ENCODE peak calls at places on chromosomes 11 and 22, in four cellular contexts. W is HepG2, G is WTC11, L is K562. J is an unnamed sample.

GRCh38 chr11:47550288-47551052 is 2.5 kb downstream of the CELF1 start:
- DNase-seq in L (no peak), G (no peak), W (no peak), J (no peak)

GRCh38 chr11:83818349-83818748 is 532.2 kb upstream of the CCDC90B start:
- DNase-seq in L (no peak), G (no peak), W (no peak), J (no peak)

GRCh38 chr11:117807482-117808272 is 10.7 kb upstream of the DSCAML1 start:
- DNase-seq in L (peak), G (peak), W (no peak), J (peak)

GRCh38 chr22:17896552-17896951 is 122.3 kb upstream of the BID start:
- DNase-seq in G (peak), W (no peak), L (peak), J (peak)

GRCh38 chr22:17228725-17229126 is 9.5 kb upstream of the ADA2 start:
- DNase-seq in G (no peak), W (peak), L (no peak), J (peak)

GRCh38 chr11:120224872-120225371 is 14.1 kb downstream of the OAF start:
- DNase-seq in W (no peak), G (no peak), L (no peak), J (no peak)

GRCh38 chr11:75762885-75763284 is 5.7 kb upstream of the DGAT2 start:
- DNase-seq in G (no peak), W (peak), L (no peak), J (peak)

GRCh38 chr22:39498368-39498767 is 3.7 kb upstream of the MIEF1 start:
- DNase-seq in G (no peak), W (no peak), L (no peak), J (no peak)

GRCh38 chr11:44190883-44191230 is 95.4 kb downstream of the EXT2 start:
- DNase-seq in G (no peak), W (no peak), L (no peak), J (no peak)

GRCh38 chr11:104979839-104980238 is 11.5 kb upstream of the CASP4 start:
- DNase-seq in L (no peak), G (no peak), W (no peak), J (no peak)

GRCh38 chr11:59829358-59829757 is 15.9 kb downstream of the CBLIF start:
- DNase-seq in L (no peak), G (no peak), W (no peak), J (no peak)

GRCh38 chr11:9850224-9850895 is 186.5 kb downstream of the SWAP70 start:
- DNase-seq in W (no peak), G (no peak), L (no peak), J (no peak)

GRCh38 chr22:29266564-29267461 is 968 bp downstream of the RHBDD3 start:
- DNase-seq in L (no peak), W (no peak), G (no peak), J (no peak)

GRCh38 chr11:70547386-70547785 is 149.1 kb downstream of the CTTN start:
- DNase-seq in G (no peak), W (no peak), L (no peak), J (no peak)

GRCh38 chr11:46380340-46381045 is 976 bp upstream of the MDK start:
- DNase-seq in W (peak), L (peak), G (peak), J (no peak)

GRCh38 chr11:66315921-66316811 is 678 bp downstream of the CD248 start:
- DNase-seq in G (no peak), W (no peak), L (no peak), J (no peak)

GRCh38 chr11:19394525-19395016 is 153.8 kb upstream of the E2F8 start:
- DNase-seq in L (no peak), G (no peak), W (no peak), J (no peak)

GRCh38 chr11:128506999-128507591 is 80.3 kb downstream of the ETS1 start:
- DNase-seq in G (no peak), L (no peak), W (no peak), J (peak)

GRCh38 chr11:26014456-26015115 is 317.3 kb upstream of the ANO3 start:
- DNase-seq in W (no peak), L (no peak), G (no peak), J (no peak)

GRCh38 chr11:67457453-67457852 is 2.3 kb downstream of the CABP4 start:
- DNase-seq in W (no peak), G (no peak), L (no peak), J (no peak)

GRCh38 chr11:113488931-113489351 is 13.7 kb upstream of the DRD2 start:
- DNase-seq in G (no peak), L (no peak), W (no peak), J (no peak)

GRCh38 chr11:111086058-111086457 is 159.5 kb upstream of the POU2AF2 start:
- DNase-seq in G (peak), W (peak), L (no peak), J (no peak)

DNA sequence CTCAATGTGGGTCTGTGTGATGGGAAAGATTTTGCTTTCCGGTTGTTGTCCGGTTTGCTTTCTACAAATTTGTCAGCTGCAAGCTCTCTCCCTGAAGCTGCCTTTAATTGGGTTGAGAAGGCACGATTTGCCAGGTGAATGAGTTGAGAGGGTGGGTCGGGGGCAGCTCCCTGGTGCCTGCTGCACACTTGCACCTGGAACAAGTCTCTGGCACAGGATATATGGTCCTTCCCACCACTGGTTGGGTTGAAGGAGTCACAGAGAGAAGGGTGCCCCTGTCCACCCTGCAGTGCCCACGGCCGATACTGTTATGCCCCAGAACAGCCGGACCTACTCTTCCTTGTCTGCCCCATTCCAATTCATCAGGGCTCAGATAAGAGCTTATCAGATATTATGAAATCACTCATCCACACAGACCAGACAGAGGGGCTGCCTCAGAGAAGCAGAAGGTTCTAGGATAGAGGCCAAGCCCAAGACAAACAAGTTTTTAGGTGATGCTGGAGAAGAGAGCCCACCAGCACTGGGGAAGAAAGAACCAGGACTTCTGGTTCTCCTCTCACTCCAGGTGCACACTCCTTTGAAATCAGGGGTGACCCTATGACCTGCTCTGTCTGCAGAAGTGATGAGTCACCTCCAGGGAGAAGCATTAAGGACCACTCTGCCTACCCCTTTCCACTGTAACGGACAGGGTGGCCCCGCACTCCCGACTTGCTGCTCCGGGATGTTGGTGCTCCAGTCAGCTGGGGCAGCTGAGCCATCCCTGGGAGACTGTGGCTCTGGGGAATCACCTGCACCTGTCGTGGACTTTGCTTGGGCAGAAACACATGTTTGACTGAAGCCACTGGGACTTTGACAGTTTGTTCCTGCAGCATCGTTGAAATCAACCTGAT is 45.3 kb downstream of the RTL6 start:
- DNase-seq in L (no peak), G (no peak), W (no peak), J (no peak)
- TF ChIP-seq HMGXB4 in L (no peak), G (no peak), W (no peak), J (no peak)

GRCh38 chr11:123430736-123431356 is 777 bp downstream of the GRAMD1B start:
- DNase-seq in W (no peak), G (peak), L (no peak), J (peak)

GRCh38 chr11:123429851-123430735 is at the start of gene GRAMD1B:
- DNase-seq in W (no peak), L (no peak), G (peak), J (peak)

GRCh38 chr11:123429336-123429735 is 733 bp upstream of the GRAMD1B start:
- DNase-seq in G (no peak), L (no peak), W (no peak), J (no peak)

GRCh38 chr11:123434262-123434661 is 4.2 kb downstream of the GRAMD1B start:
- DNase-seq in G (peak), W (no peak), L (peak), J (peak)

DNA sequence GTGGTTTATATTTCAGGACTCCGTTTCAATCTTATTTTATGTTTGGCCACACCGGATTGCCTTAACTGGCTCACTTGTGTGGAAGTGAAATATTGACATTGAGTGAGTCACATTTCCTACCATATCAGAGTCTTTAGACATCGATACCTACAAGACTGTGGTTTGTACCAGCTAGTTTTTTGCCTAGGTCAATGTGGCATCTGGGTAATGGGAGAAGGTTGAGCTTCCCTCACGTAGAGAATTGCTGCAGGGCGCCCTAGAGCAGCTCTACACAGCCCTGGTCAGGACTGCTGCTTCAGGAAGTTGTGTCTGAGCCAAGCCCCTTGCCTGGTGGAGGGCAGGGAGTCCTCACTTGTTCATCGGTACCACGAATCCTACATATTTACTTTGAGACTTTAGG is 1.6 kb downstream of the GRAMD1B start:
- DNase-seq in W (no peak), L (no peak), G (no peak), J (no peak)
- TF ChIP-seq HMGXB4 in W (no peak), L (no peak), G (no peak), J (no peak)

GRCh38 chr11:96221244-96222070 is 121.5 kb downstream of the MAML2 start:
- DNase-seq in G (no peak), W (no peak), L (no peak), J (no peak)

GRCh38 chr11:96218901-96219300 is 124.1 kb downstream of the MAML2 start:
- DNase-seq in L (no peak), G (no peak), W (no peak), J (no peak)

GRCh38 chr11:96218013-96218412 is 125.0 kb downstream of the MAML2 start:
- DNase-seq in W (no peak), L (no peak), G (no peak), J (no peak)

GRCh38 chr11:96222102-96222501 is 120.9 kb downstream of the MAML2 start:
- DNase-seq in L (no peak), G (no peak), W (no peak), J (no peak)

GRCh38 chr11:96219981-96220623 is 122.9 kb downstream of the MAML2 start:
- DNase-seq in G (no peak), W (peak), L (no peak), J (peak)
- TF ChIP-seq HMGXB4 in G (no peak), W (no peak), L (no peak), J (no peak)

DNA sequence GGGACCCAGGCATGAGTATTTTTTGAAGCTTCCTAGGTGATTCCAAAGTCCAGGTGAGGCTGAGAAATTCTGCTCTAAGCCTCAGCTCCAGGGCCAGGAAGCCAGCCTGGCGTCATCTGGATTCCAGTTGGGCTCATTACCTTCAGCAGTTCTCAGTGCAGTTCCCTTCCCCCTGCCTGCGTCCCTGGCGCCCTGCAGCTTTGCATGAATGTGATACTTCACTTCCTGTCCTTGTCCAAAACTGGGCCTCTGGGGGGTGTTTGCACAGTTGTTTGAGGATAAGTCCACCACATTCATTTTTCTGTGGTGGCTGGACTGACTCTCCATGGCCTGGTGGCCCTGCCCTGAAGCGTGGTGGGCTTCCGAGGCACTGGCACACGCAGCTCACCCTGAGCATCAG is 98.1 kb downstream of the TENM4 start:
- DNase-seq in G (no peak), W (no peak), L (no peak), J (no peak)
- TF ChIP-seq HMGXB4 in G (no peak), W (no peak), L (no peak), J (no peak)